ENCODE peak calls at places on chromosome 6, in five cellular contexts. O is neural crest cell, Z is Panc1, D is colonic mucosa, V is PC-3. N is an unnamed sample.

GRCh38 chr6:37041521-37041920 is 36.1 kb downstream of the FGD2 start:
- DNase-seq in O (no peak), Z (no peak), D (no peak), V (no peak), N (no peak)

GRCh38 chr6:6910734-6911295 is 196.9 kb upstream of the RREB1 start:
- DNase-seq in O (no peak), Z (no peak), D (no peak), V (peak; percentile 94), N (no peak)

GRCh38 chr6:2205396-2205795 is 40.0 kb downstream of the GMDS start:
- DNase-seq in O (no peak), Z (no peak), D (no peak), V (no peak), N (no peak)

GRCh38 chr6:82208914-82209313 is 38.6 kb downstream of the IBTK start:
- DNase-seq in O (no peak), Z (no peak), D (no peak), V (no peak), N (no peak)

GRCh38 chr6:47034919-47035318 is 7.2 kb downstream of the ADGRF1 start:
- DNase-seq in O (no peak), Z (no peak), D (no peak), V (peak; percentile 99), N (no peak)

GRCh38 chr6:7684843-7685242 is 41.1 kb upstream of the BMP6 start:
- DNase-seq in O (no peak), Z (no peak), D (no peak), V (no peak), N (no peak)

GRCh38 chr6:150566486-150566885 is 33.2 kb upstream of the PLEKHG1 start:
- DNase-seq in O (no peak), Z (no peak), D (peak; percentile 31), V (peak; percentile 37), N (no peak)

GRCh38 chr6:166825553-166826145 is 130.7 kb downstream of the RNASET2 start:
- DNase-seq in O (no peak), Z (no peak), D (no peak), V (peak; percentile 63), N (no peak)

GRCh38 chr6:69868961-69869360 is 2.6 kb downstream of the COL19A1 start:
- DNase-seq in O (no peak), Z (no peak), D (no peak), V (no peak), N (no peak)

GRCh38 chr6:15974817-15975216 is 154.1 kb upstream of the MYLIP start:
- DNase-seq in O (no peak), Z (no peak), D (no peak), V (no peak), N (no peak)

GRCh38 chr6:32627831-32628230 is 9.4 kb upstream of the HLA-DQA1 start:
- DNase-seq in O (no peak), Z (no peak), D (no peak), V (peak; percentile 23), N (peak; percentile 50)

GRCh38 chr6:134714679-134715078 is 235.2 kb downstream of the ALDH8A1 start:
- DNase-seq in O (no peak), Z (no peak), D (no peak), V (peak; percentile 54), N (no peak)

GRCh38 chr6:106439459-106439858 is 78.9 kb downstream of the CRYBG1 start:
- DNase-seq in O (no peak), Z (no peak), D (no peak), V (peak; percentile 82), N (no peak)

GRCh38 chr6:160596433-160596832 is 67.6 kb downstream of the LPA start:
- DNase-seq in O (no peak), Z (no peak), D (no peak), V (no peak), N (no peak)

GRCh38 chr6:91437295-91437694 is 850.4 kb upstream of the MAP3K7 start:
- DNase-seq in O (no peak), Z (no peak), D (no peak), V (no peak), N (no peak)

GRCh38 chr6:154690857-154691256 is 42.4 kb upstream of the SCAF8 start:
- DNase-seq in O (no peak), Z (no peak), D (no peak), V (no peak), N (no peak)

GRCh38 chr6:119346450-119346849 is 3.1 kb downstream of the MAN1A1 start:
- DNase-seq in O (no peak), Z (no peak), D (no peak), V (no peak), N (no peak)

GRCh38 chr6:159467473-159468041 is 225.5 kb downstream of the SOD2 start:
- DNase-seq in O (no peak), Z (no peak), D (no peak), V (no peak), N (no peak)

GRCh38 chr6:107128175-107128574 is 12.9 kb upstream of the BEND3 start:
- DNase-seq in O (no peak), Z (no peak), D (no peak), V (no peak), N (no peak)

GRCh38 chr6:13872681-13873080 is 52.1 kb upstream of the RNF182 start:
- DNase-seq in O (no peak), Z (no peak), D (no peak), V (no peak), N (no peak)

GRCh38 chr6:31861150-31861549 is 1.5 kb downstream of the NEU1 start:
- DNase-seq in O (no peak), Z (no peak), D (no peak), V (no peak), N (no peak)

GRCh38 chr6:43478008-43478372 is 620 bp downstream of the TJAP1 start:
- DNase-seq in O (no peak), Z (no peak), D (no peak), V (no peak), N (no peak)

GRCh38 chr6:126888727-126889725 is 229.4 kb upstream of the RSPO3 start:
- DNase-seq in O (no peak), Z (no peak), D (no peak), V (peak; percentile 2), N (no peak)

GRCh38 chr6:26020983-26021349 is 58.4 kb downstream of the TRIM38 start:
- DNase-seq in O (peak; percentile 54), Z (no peak), D (peak; percentile 68), V (peak; percentile 69), N (peak; percentile 52)

GRCh38 chr6:15089569-15090144 is 156.2 kb upstream of the JARID2 start:
- DNase-seq in O (no peak), Z (no peak), D (no peak), V (peak; percentile 46), N (no peak)

GRCh38 chr6:3612341-3613041 is 139.0 kb downstream of the PXDC1 start:
- DNase-seq in O (no peak), Z (peak; percentile 66), D (no peak), V (peak; percentile 98), N (no peak)

GRCh38 chr6:119713903-119714302 is 364.3 kb upstream of the MAN1A1 start:
- DNase-seq in O (no peak), Z (no peak), D (no peak), V (no peak), N (no peak)

GRCh38 chr6:98971303-98971702 is 23.6 kb upstream of the FBXL4 start:
- DNase-seq in O (no peak), Z (no peak), D (no peak), V (no peak), N (no peak)

GRCh38 chr6:10659697-10660348 is 34.6 kb downstream of the C6orf52 start:
- DNase-seq in O (peak; percentile 9), Z (no peak), D (no peak), V (no peak), N (no peak)

DNA sequence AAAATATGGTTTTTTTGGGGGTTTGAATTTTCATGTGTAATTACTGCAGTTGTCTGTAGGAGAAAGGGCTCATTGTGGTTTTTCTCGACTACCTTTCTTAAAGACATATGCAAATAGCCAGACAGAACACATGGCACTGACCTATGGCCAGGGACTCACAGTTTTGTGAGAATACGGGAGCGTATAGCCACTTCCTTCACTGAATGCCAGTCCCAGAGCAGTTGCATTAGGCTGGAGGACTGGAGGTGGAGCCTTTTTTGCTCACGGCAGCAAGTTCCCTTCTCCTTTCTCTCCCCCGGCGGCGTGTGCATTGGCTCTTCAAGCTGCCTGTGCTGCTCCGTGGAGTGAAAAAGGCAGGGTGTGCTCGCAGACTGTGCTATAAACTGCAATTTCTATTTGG is 114.9 kb downstream of the AKAP7 start:
- DNase-seq in O (peak; percentile 16), Z (no peak), D (peak; percentile 82), V (peak; percentile 45), N (no peak)
- TF ChIP-seq CTCF in O (no peak), Z (no peak), D (no peak), V (no peak), N (no peak)

DNA sequence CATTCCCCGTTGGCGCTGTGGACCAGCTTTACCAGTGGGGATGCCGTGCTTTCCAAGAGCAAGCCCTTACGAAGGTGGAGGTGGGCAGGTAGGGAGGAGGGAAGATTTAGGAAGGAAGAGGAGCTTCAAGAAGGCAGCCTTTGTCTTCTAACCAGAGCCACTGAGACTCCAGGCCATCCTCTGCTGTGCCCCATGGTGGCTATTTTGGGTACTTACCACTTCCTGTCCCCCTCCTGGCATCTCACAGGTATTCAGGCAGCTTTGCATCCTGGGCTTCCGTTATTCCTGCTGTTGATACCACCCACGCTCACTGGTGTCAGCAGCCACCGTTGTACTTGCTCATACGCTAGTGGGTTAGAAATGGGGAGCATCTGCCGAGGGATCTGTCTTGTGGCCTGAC is 22.9 kb downstream of the ERMARD start:
- DNase-seq in O (no peak), Z (no peak), D (no peak), V (no peak), N (no peak)
- TF ChIP-seq CTCF in O (no peak), Z (no peak), D (no peak), V (no peak), N (no peak)

DNA sequence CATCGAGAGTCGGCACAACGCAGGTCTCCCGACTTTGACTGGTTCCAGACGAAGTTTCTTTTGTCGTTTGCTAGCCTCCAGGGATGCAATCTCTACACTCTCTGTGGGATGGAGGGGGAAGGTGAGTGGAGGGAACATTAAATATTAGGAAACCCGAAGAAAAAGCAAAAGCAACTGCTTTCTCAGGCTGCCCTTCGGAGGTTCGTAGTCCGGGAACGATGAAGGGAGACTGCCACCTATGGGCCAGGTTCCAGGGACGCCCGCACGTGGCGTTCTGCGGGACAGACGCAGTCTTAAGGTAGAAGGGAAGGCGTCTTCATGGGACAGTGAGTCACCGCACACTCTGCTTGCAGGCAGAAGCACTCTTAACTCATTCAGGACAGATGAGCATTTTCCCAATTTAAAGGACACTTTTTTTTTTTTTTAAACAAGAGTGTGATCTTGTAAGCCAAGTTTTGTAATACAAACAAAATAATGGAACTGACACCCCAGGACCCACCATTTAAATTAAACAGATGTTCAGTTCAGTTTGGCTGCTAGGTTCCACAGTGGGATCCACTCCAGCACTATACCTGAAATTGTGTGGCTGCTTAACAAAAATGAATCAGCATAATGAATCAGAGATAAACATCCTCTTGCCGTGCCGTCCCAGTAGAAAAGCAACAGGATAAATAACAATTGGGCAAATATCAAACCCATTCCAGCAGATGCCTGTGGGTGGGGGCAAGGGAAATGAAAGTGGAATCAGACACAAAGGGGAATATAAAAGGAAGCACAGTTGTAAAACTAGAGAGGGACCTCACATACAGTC is 65.8 kb upstream of the ARMC2 start:
- DNase-seq in O (peak; percentile 66), Z (peak; percentile 96), D (peak; percentile 90), V (peak; percentile 92), N (peak; percentile 60)
- TF ChIP-seq CTCF in O (peak; percentile 91), Z (peak; percentile 97), D (peak; percentile 77), V (peak; percentile 78), N (no peak)

DNA sequence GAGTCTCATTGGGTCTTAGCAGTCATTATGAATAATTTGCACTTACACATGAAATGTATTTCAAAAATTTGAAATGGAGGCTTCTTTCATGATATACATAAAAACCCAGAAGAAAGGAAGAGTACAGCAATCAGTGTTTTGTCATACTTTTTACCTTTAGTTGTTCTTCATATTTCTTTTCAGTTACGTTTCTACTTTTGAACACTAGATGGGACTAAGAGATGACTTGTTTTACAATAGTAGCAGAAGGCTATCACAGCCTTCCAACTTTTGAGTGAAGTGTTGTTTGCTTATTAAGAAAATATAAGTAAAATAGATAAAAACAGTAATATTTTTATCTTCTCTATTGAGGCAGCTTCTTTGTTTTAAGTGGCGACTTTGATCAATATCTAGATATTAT is 58.1 kb downstream of the L3MBTL3 start:
- DNase-seq in O (no peak), Z (no peak), D (no peak), V (peak; percentile 8), N (no peak)
- TF ChIP-seq CTCF in O (peak; percentile 25), Z (peak; percentile 5), D (no peak), V (peak; percentile 28), N (no peak)